ENCODE peak calls at places on chromosome 22, in ten cellular contexts. B is LoVo; T is left colon; O is lower leg skin; H is stimulated activated CD4-positive, alpha-beta T cell treated with anti-CD3 and anti-CD28 coated beads, Interleukin-4, amount 100 ng/mL, for 1 hour; A is stimulated activated CD8-positive, alpha-beta memory T cell treated with anti-CD3 and anti-CD28 coated beads, Interleukin-4, amount 100 ng/mL, for 1 hour; I is cardiac muscle cell; L is activated CD4-positive, CD25-positive, alpha-beta regulatory T cell treated with anti-CD3 and anti-CD28 coated beads, Interleukin-2, amount 50 U/mL, for 72 hours; U is endodermal cell; V is stimulated activated effector memory CD8-positive, alpha-beta T cell treated with anti-CD3 and anti-CD28 coated beads, Interleukin-12 subunit alpha, Interleukin-12 subunit beta, amount 100 ng/mL, for 72 hours. S is an unnamed sample.

GRCh38 chr22:43743131-43743530 is 69.0 kb downstream of the EFCAB6 start:
- DNase-seq in B (no peak), T (no peak), O (no peak), H (no peak), A (no peak), I (peak; percentile 59), L (no peak), U (peak; percentile 86), V (no peak), S (no peak)

GRCh38 chr22:43988116-43988817 is 33.0 kb downstream of the SAMM50 start:
- DNase-seq in B (no peak), T (no peak), O (no peak), H (no peak), A (no peak), I (no peak), L (no peak), U (no peak), V (no peak), S (no peak)

GRCh38 chr22:49964493-49965290 is 4.1 kb downstream of the PIM3 start:
- DNase-seq in B (no peak), T (peak; percentile 24), O (no peak), H (peak; percentile 24), A (no peak), I (no peak), L (peak; percentile 29), U (peak; percentile 50), V (no peak), S (no peak)

GRCh38 chr22:47001288-47001687 is 238.8 kb downstream of the TBC1D22A start:
- DNase-seq in B (no peak), T (no peak), O (no peak), H (no peak), A (no peak), I (no peak), L (no peak), U (no peak), V (no peak), S (no peak)

GRCh38 chr22:50206599-50206998 is 5.8 kb downstream of the SELENOO start:
- DNase-seq in B (no peak), T (no peak), O (no peak), H (peak; percentile 26), A (no peak), I (peak; percentile 85), L (no peak), U (peak; percentile 91), V (no peak), S (no peak)

GRCh38 chr22:30301995-30302809 is 12.9 kb upstream of the CASTOR1 start:
- DNase-seq in B (peak; percentile 80), T (peak; percentile 55), O (peak; percentile 56), H (no peak), A (no peak), I (no peak), L (no peak), U (no peak), V (no peak), S (no peak)

GRCh38 chr22:46041642-46042041 is 64.7 kb upstream of the WNT7B start:
- DNase-seq in B (no peak), T (no peak), O (no peak), H (no peak), A (no peak), I (no peak), L (peak; percentile 15), U (peak; percentile 20), V (no peak), S (no peak)

GRCh38 chr22:42303304-42304020 is 33.0 kb upstream of the TCF20 start:
- DNase-seq in B (no peak), T (no peak), O (no peak), H (no peak), A (no peak), I (no peak), L (no peak), U (no peak), V (no peak), S (no peak)

GRCh38 chr22:36417281-36417686 is 29.5 kb upstream of the MYH9 start:
- DNase-seq in B (no peak), T (peak; percentile 71), O (peak; percentile 43), H (no peak), A (no peak), I (no peak), L (no peak), U (peak; percentile 61), V (no peak), S (no peak)

GRCh38 chr22:37018086-37018814 is 997 bp downstream of the TST start:
- DNase-seq in B (no peak), T (no peak), O (no peak), H (no peak), A (no peak), I (no peak), L (no peak), U (no peak), V (no peak), S (no peak)

GRCh38 chr22:35524966-35525686 is 15.5 kb upstream of the RASD2 start:
- DNase-seq in B (no peak), T (peak; percentile 28), O (peak; percentile 38), H (no peak), A (no peak), I (no peak), L (no peak), U (no peak), V (no peak), S (no peak)

GRCh38 chr22:41589260-41589600 is 410 bp downstream of the PMM1 start:
- DNase-seq in B (no peak), T (peak; percentile 44), O (peak; percentile 28), H (peak; percentile 18), A (no peak), I (peak; percentile 44), L (no peak), U (no peak), V (no peak), S (no peak)

GRCh38 chr22:46866591-46866990 is 104.1 kb downstream of the TBC1D22A start:
- DNase-seq in B (no peak), T (no peak), O (no peak), H (no peak), A (no peak), I (no peak), L (no peak), U (peak; percentile 66), V (no peak), S (no peak)

GRCh38 chr22:42719656-42720262 is 911 bp downstream of the A4GALT start:
- DNase-seq in B (no peak), T (no peak), O (no peak), H (no peak), A (no peak), I (no peak), L (no peak), U (peak; percentile 77), V (no peak), S (no peak)

GRCh38 chr22:46827072-46827780 is 64.8 kb downstream of the TBC1D22A start:
- DNase-seq in B (no peak), T (no peak), O (no peak), H (no peak), A (no peak), I (peak; percentile 23), L (no peak), U (peak; percentile 93), V (no peak), S (no peak)

GRCh38 chr22:20528405-20528978 is 21.1 kb downstream of the MED15 start:
- DNase-seq in B (no peak), T (no peak), O (no peak), H (no peak), A (no peak), I (no peak), L (no peak), U (no peak), V (no peak), S (no peak)

GRCh38 chr22:17943533-17944204 is 80.7 kb downstream of the MICAL3 start:
- DNase-seq in B (no peak), T (no peak), O (no peak), H (no peak), A (no peak), I (no peak), L (no peak), U (no peak), V (no peak), S (no peak)

GRCh38 chr22:50184541-50185383 is 951 bp upstream of the TRABD start:
- DNase-seq in B (no peak), T (peak; percentile 47), O (no peak), H (no peak), A (no peak), I (no peak), L (no peak), U (peak; percentile 76), V (no peak), S (no peak)

GRCh38 chr22:40525250-40525884 is 111.2 kb downstream of the MRTFA start:
- DNase-seq in B (no peak), T (peak; percentile 72), O (no peak), H (peak; percentile 78), A (peak; percentile 45), I (peak; percentile 39), L (peak; percentile 68), U (peak; percentile 77), V (peak; percentile 53), S (no peak)

GRCh38 chr22:17930455-17931313 is 93.7 kb downstream of the MICAL3 start:
- DNase-seq in B (no peak), T (no peak), O (no peak), H (no peak), A (no peak), I (no peak), L (no peak), U (no peak), V (no peak), S (no peak)

GRCh38 chr22:50613291-50613981 is 12.8 kb downstream of the MAPK8IP2 start:
- DNase-seq in B (peak; percentile 31), T (peak; percentile 87), O (no peak), H (no peak), A (no peak), I (peak; percentile 13), L (no peak), U (peak; percentile 76), V (no peak), S (no peak)

GRCh38 chr22:22817468-22818201 is 70.0 kb upstream of the IGLL5 start:
- DNase-seq in B (no peak), T (no peak), O (no peak), H (no peak), A (no peak), I (no peak), L (no peak), U (peak; percentile 60), V (no peak), S (no peak)

GRCh38 chr22:50059185-50059880 is 1.2 kb upstream of the TTLL8 start:
- DNase-seq in B (no peak), T (no peak), O (no peak), H (no peak), A (no peak), I (peak; percentile 72), L (no peak), U (peak; percentile 83), V (no peak), S (no peak)

GRCh38 chr22:26707581-26707980 is 50.2 kb downstream of the MIAT start:
- DNase-seq in B (no peak), T (no peak), O (no peak), H (no peak), A (no peak), I (no peak), L (no peak), U (no peak), V (no peak), S (no peak)

GRCh38 chr22:45055936-45056335 is 46.1 kb upstream of the PHF21B start:
- DNase-seq in B (no peak), T (no peak), O (no peak), H (no peak), A (no peak), I (no peak), L (no peak), U (no peak), V (no peak), S (no peak)

GRCh38 chr22:45524157-45524556 is 21.5 kb downstream of the FBLN1 start:
- DNase-seq in B (no peak), T (no peak), O (no peak), H (no peak), A (no peak), I (no peak), L (no peak), U (no peak), V (no peak), S (no peak)

GRCh38 chr22:31272522-31273446 is 19.5 kb downstream of the PIK3IP1 start:
- DNase-seq in B (peak; percentile 42), T (peak; percentile 48), O (no peak), H (peak; percentile 43), A (no peak), I (peak; percentile 75), L (peak; percentile 49), U (peak; percentile 91), V (no peak), S (no peak)

GRCh38 chr22:44200855-44201550 is 20.3 kb downstream of the PARVG start:
- DNase-seq in B (no peak), T (no peak), O (no peak), H (no peak), A (no peak), I (no peak), L (peak; percentile 21), U (no peak), V (no peak), S (no peak)

S was measured in GM18507.